ENCODE peak calls at places on chromosomes 4 and X, in six cellular contexts. One of them, this sample, is unnamed.

GRCh38 chrX:10071451-10072163 is 85.2 kb upstream of the CLCN4 start:
- DNase-seq in M059J: no peak
- DNase-seq in anterior cingulate cortex: no peak
- DNase-seq in NCI-H1417: peak; percentile 20
- DNase-seq in pons: no peak
- DNase-seq in A172: no peak
- DNase-seq in this sample: no peak

GRCh38 chr4:53755656-53756055 is 164.4 kb upstream of the LNX1 start:
- DNase-seq in M059J: no peak
- DNase-seq in anterior cingulate cortex: no peak
- DNase-seq in NCI-H1417: no peak
- DNase-seq in pons: no peak
- DNase-seq in A172: no peak
- DNase-seq in this sample: no peak

GRCh38 chr4:140609548-140610425 is 41.0 kb upstream of the UCP1 start:
- DNase-seq in M059J: peak; percentile 51
- DNase-seq in anterior cingulate cortex: no peak
- DNase-seq in NCI-H1417: peak; percentile 60
- DNase-seq in pons: peak; percentile 83
- DNase-seq in A172: peak; percentile 38
- DNase-seq in this sample: no peak

GRCh38 chr4:55752810-55753209 is 66.8 kb upstream of the EXOC1L start:
- DNase-seq in M059J: no peak
- DNase-seq in anterior cingulate cortex: no peak
- DNase-seq in NCI-H1417: no peak
- DNase-seq in pons: no peak
- DNase-seq in A172: no peak
- DNase-seq in this sample: no peak

GRCh38 chrX:8820910-8821527 is 19.8 kb upstream of the FAM9A start:
- DNase-seq in M059J: peak; percentile 16
- DNase-seq in anterior cingulate cortex: no peak
- DNase-seq in NCI-H1417: no peak
- DNase-seq in pons: no peak
- DNase-seq in A172: no peak
- DNase-seq in this sample: no peak

GRCh38 chr4:169238445-169238844 is 32.3 kb downstream of the SH3RF1 start:
- DNase-seq in M059J: peak; percentile 79
- DNase-seq in anterior cingulate cortex: no peak
- DNase-seq in NCI-H1417: no peak
- DNase-seq in pons: no peak
- DNase-seq in A172: no peak
- DNase-seq in this sample: no peak

GRCh38 chr4:7458066-7458425 is 23.3 kb upstream of the PSAPL1 start:
- DNase-seq in M059J: no peak
- DNase-seq in anterior cingulate cortex: no peak
- DNase-seq in NCI-H1417: no peak
- DNase-seq in pons: no peak
- DNase-seq in A172: no peak
- DNase-seq in this sample: no peak

GRCh38 chrX:36957425-36958328 is 50.5 kb upstream of the FAM47C start:
- DNase-seq in M059J: no peak
- DNase-seq in anterior cingulate cortex: no peak
- DNase-seq in NCI-H1417: no peak
- DNase-seq in pons: no peak
- DNase-seq in A172: no peak
- DNase-seq in this sample: peak; percentile 9

GRCh38 chrX:68989456-68989855 is 160.6 kb downstream of the EFNB1 start:
- DNase-seq in M059J: peak; percentile 56
- DNase-seq in anterior cingulate cortex: no peak
- DNase-seq in NCI-H1417: no peak
- DNase-seq in pons: no peak
- DNase-seq in A172: no peak
- DNase-seq in this sample: no peak

GRCh38 chr4:143352720-143353119 is 16.0 kb downstream of the GAB1 start:
- DNase-seq in M059J: no peak
- DNase-seq in anterior cingulate cortex: no peak
- DNase-seq in NCI-H1417: no peak
- DNase-seq in pons: no peak
- DNase-seq in A172: no peak
- DNase-seq in this sample: no peak

GRCh38 chr4:93810340-93810992 is 18.1 kb upstream of the ATOH1 start:
- DNase-seq in M059J: no peak
- DNase-seq in anterior cingulate cortex: no peak
- DNase-seq in NCI-H1417: no peak
- DNase-seq in pons: no peak
- DNase-seq in A172: no peak
- DNase-seq in this sample: no peak

GRCh38 chrX:108034725-108035124 is 10.1 kb upstream of the VSIG1 start:
- DNase-seq in M059J: no peak
- DNase-seq in anterior cingulate cortex: no peak
- DNase-seq in NCI-H1417: no peak
- DNase-seq in pons: no peak
- DNase-seq in A172: no peak
- DNase-seq in this sample: no peak

GRCh38 chr4:2791518-2792395 is 1.1 kb upstream of the SH3BP2 start:
- DNase-seq in M059J: no peak
- DNase-seq in anterior cingulate cortex: no peak
- DNase-seq in NCI-H1417: no peak
- DNase-seq in pons: no peak
- DNase-seq in A172: no peak
- DNase-seq in this sample: no peak

GRCh38 chr4:30714408-30715031 is 5.6 kb upstream of the PCDH7 start:
- DNase-seq in M059J: peak; percentile 39
- DNase-seq in anterior cingulate cortex: no peak
- DNase-seq in NCI-H1417: peak; percentile 24
- DNase-seq in pons: peak; percentile 52
- DNase-seq in A172: peak; percentile 71
- DNase-seq in this sample: no peak

GRCh38 chr4:3441501-3442459 is at the start of gene HGFAC:
- DNase-seq in M059J: peak; percentile 31
- DNase-seq in anterior cingulate cortex: no peak
- DNase-seq in NCI-H1417: no peak
- DNase-seq in pons: no peak
- DNase-seq in A172: no peak
- DNase-seq in this sample: no peak

GRCh38 chrX:40099046-40099968 is 1.5 kb upstream of the BCOR start:
- DNase-seq in M059J: peak; percentile 48
- DNase-seq in anterior cingulate cortex: no peak
- DNase-seq in NCI-H1417: peak; percentile 71
- DNase-seq in pons: no peak
- DNase-seq in A172: no peak
- DNase-seq in this sample: peak; percentile 5

GRCh38 chr4:128590773-128591172 is 218.7 kb upstream of the JADE1 start:
- DNase-seq in M059J: no peak
- DNase-seq in anterior cingulate cortex: no peak
- DNase-seq in NCI-H1417: no peak
- DNase-seq in pons: no peak
- DNase-seq in A172: no peak
- DNase-seq in this sample: no peak

GRCh38 chr4:140856692-140857091 is 100.5 kb upstream of the TBC1D9 start:
- DNase-seq in M059J: peak; percentile 74
- DNase-seq in anterior cingulate cortex: no peak
- DNase-seq in NCI-H1417: peak; percentile 66
- DNase-seq in pons: no peak
- DNase-seq in A172: peak; percentile 81
- DNase-seq in this sample: no peak

GRCh38 chrX:41475611-41476241 is 28.6 kb downstream of the NYX start:
- DNase-seq in M059J: no peak
- DNase-seq in anterior cingulate cortex: no peak
- DNase-seq in NCI-H1417: no peak
- DNase-seq in pons: peak; percentile 24
- DNase-seq in A172: no peak
- DNase-seq in this sample: no peak

GRCh38 chr4:72846280-72847111 is 223.0 kb downstream of the COX18 start:
- DNase-seq in M059J: peak; percentile 43
- DNase-seq in anterior cingulate cortex: no peak
- DNase-seq in NCI-H1417: peak; percentile 4
- DNase-seq in pons: no peak
- DNase-seq in A172: peak; percentile 4
- DNase-seq in this sample: no peak

GRCh38 chrX:47802589-47802988 is 34.1 kb upstream of the ZNF81 start:
- DNase-seq in M059J: peak; percentile 15
- DNase-seq in anterior cingulate cortex: no peak
- DNase-seq in NCI-H1417: peak; percentile 55
- DNase-seq in pons: peak; percentile 21
- DNase-seq in A172: no peak
- DNase-seq in this sample: no peak

GRCh38 chr4:47798165-47798564 is 39.7 kb downstream of the CORIN start:
- DNase-seq in M059J: no peak
- DNase-seq in anterior cingulate cortex: no peak
- DNase-seq in NCI-H1417: no peak
- DNase-seq in pons: no peak
- DNase-seq in A172: no peak
- DNase-seq in this sample: no peak

GRCh38 chrX:11655282-11655985 is 10.3 kb downstream of the ARHGAP6 start:
- DNase-seq in M059J: no peak
- DNase-seq in anterior cingulate cortex: no peak
- DNase-seq in NCI-H1417: no peak
- DNase-seq in pons: no peak
- DNase-seq in A172: no peak
- DNase-seq in this sample: no peak

GRCh38 chrX:49177338-49177833 is 5.7 kb downstream of the PLP2 start:
- DNase-seq in M059J: no peak
- DNase-seq in anterior cingulate cortex: no peak
- DNase-seq in NCI-H1417: no peak
- DNase-seq in pons: no peak
- DNase-seq in A172: no peak
- DNase-seq in this sample: no peak

GRCh38 chr4:16089156-16089555 is 5.3 kb upstream of the PROM1 start:
- DNase-seq in M059J: no peak
- DNase-seq in anterior cingulate cortex: no peak
- DNase-seq in NCI-H1417: no peak
- DNase-seq in pons: no peak
- DNase-seq in A172: no peak
- DNase-seq in this sample: no peak

GRCh38 chrX:134377537-134377936 is 82.4 kb upstream of the HPRT1 start:
- DNase-seq in M059J: peak; percentile 55
- DNase-seq in anterior cingulate cortex: no peak
- DNase-seq in NCI-H1417: no peak
- DNase-seq in pons: peak; percentile 55
- DNase-seq in A172: peak; percentile 11
- DNase-seq in this sample: peak; percentile 0

GRCh38 chr4:84688605-84689004 is 105.7 kb downstream of the CDS1 start:
- DNase-seq in M059J: no peak
- DNase-seq in anterior cingulate cortex: no peak
- DNase-seq in NCI-H1417: no peak
- DNase-seq in pons: no peak
- DNase-seq in A172: no peak
- DNase-seq in this sample: no peak

GRCh38 chrX:23883737-23884354 is 23.9 kb downstream of the APOO start:
- DNase-seq in M059J: peak; percentile 92
- DNase-seq in anterior cingulate cortex: no peak
- DNase-seq in NCI-H1417: no peak
- DNase-seq in pons: no peak
- DNase-seq in A172: peak; percentile 94
- DNase-seq in this sample: no peak

GRCh38 chrX:139844884-139845283 is 88.0 kb downstream of the ATP11C start:
- DNase-seq in M059J: no peak
- DNase-seq in anterior cingulate cortex: no peak
- DNase-seq in NCI-H1417: no peak
- DNase-seq in pons: no peak
- DNase-seq in A172: no peak
- DNase-seq in this sample: no peak

GRCh38 chr4:22237155-22237751 is 278.6 kb downstream of the ADGRA3 start:
- DNase-seq in M059J: peak; percentile 10
- DNase-seq in anterior cingulate cortex: no peak
- DNase-seq in NCI-H1417: peak; percentile 6
- DNase-seq in pons: no peak
- DNase-seq in A172: peak; percentile 39
- DNase-seq in this sample: no peak

GRCh38 chr4:10164877-10165283 is 48.3 kb upstream of the WDR1 start:
- DNase-seq in M059J: peak; percentile 65
- DNase-seq in anterior cingulate cortex: no peak
- DNase-seq in NCI-H1417: peak; percentile 14
- DNase-seq in pons: peak; percentile 66
- DNase-seq in A172: peak; percentile 26
- DNase-seq in this sample: no peak

This sample was measured in occipital lobe.